ENCODE peak calls at places on chromosomes 5 and 9, in four cellular contexts. P is A549, V is HepG2, B is GM12878. F is an unnamed sample.
A peak's percentile ranks its signal among the peaks of the same experiment; 100 is the strongest.

GRCh38 chr9:6833518-6834192 is 75.9 kb downstream of the KDM4C start:
- DNase-seq in P (peak; percentile 20), V (no peak), B (no peak), F (no peak)

GRCh38 chr5:118611332-118611945 is 376.9 kb downstream of the DTWD2 start:
- DNase-seq in P (peak; percentile 19), V (peak; percentile 10), B (no peak), F (peak; percentile 9)

GRCh38 chr5:133736512-133736911 is 124.2 kb upstream of the FSTL4 start:
- DNase-seq in P (no peak), V (no peak), B (no peak), F (no peak)

GRCh38 chr9:131824175-131824594 is 84.3 kb upstream of the RAPGEF1 start:
- DNase-seq in P (no peak), V (no peak), B (no peak), F (no peak)

GRCh38 chr9:9791621-9792020 is 821.2 kb downstream of the PTPRD start:
- DNase-seq in P (peak; percentile 11), V (no peak), B (no peak), F (no peak)

GRCh38 chr5:6545036-6545693 is 87.7 kb downstream of the NSUN2 start:
- DNase-seq in P (no peak), V (no peak), B (no peak), F (no peak)

GRCh38 chr9:121499427-121500164 is at the start of gene GGTA1:
- DNase-seq in P (peak; percentile 33), V (no peak), B (no peak), F (peak; percentile 38)

GRCh38 chr5:14250094-14250777 is 107.1 kb downstream of the TRIO start:
- DNase-seq in P (peak; percentile 33), V (peak; percentile 19), B (no peak), F (peak; percentile 63)

GRCh38 chr9:76817489-76817888 is 53.3 kb downstream of the PCA3 start:
- DNase-seq in P (peak; percentile 73), V (no peak), B (no peak), F (no peak)

GRCh38 chr9:27412081-27412480 is 112.0 kb upstream of the IFNK start:
- DNase-seq in P (no peak), V (no peak), B (no peak), F (no peak)

GRCh38 chr5:171616002-171616780 is 169.4 kb upstream of the SMIM23 start:
- DNase-seq in P (no peak), V (no peak), B (no peak), F (peak; percentile 19)

GRCh38 chr9:128554155-128554862 is 1.9 kb downstream of the SPTAN1 start:
- DNase-seq in P (peak; percentile 72), V (peak; percentile 85), B (peak; percentile 27), F (peak; percentile 54)

GRCh38 chr9:122383992-122384461 is 13.2 kb downstream of the PTGS1 start:
- DNase-seq in P (peak; percentile 36), V (no peak), B (no peak), F (no peak)

GRCh38 chr9:11163843-11164242 is 551.0 kb upstream of the PTPRD start:
- DNase-seq in P (no peak), V (no peak), B (no peak), F (no peak)

GRCh38 chr5:90940227-90940995 is 381.8 kb downstream of the ADGRV1 start:
- DNase-seq in P (peak; percentile 40), V (no peak), B (peak; percentile 73), F (no peak)

GRCh38 chr9:94639045-94639995 is at the start of gene FBP1:
- DNase-seq in P (no peak), V (no peak), B (no peak), F (peak; percentile 61)

GRCh38 chr9:34190996-34191892 is 12.4 kb downstream of the UBAP1 start:
- DNase-seq in P (peak; percentile 71), V (peak; percentile 73), B (no peak), F (no peak)

GRCh38 chr5:7897014-7897600 is 28.2 kb downstream of the MTRR start:
- DNase-seq in P (peak; percentile 72), V (peak; percentile 21), B (no peak), F (peak; percentile 65)

GRCh38 chr9:29514862-29515261 is 1941.6 kb upstream of the C9orf72 start:
- DNase-seq in P (no peak), V (no peak), B (no peak), F (no peak)

GRCh38 chr9:126531035-126531571 is 82.6 kb upstream of the LMX1B start:
- DNase-seq in P (no peak), V (no peak), B (no peak), F (no peak)

GRCh38 chr5:61262080-61262479 is 70.0 kb upstream of the ZSWIM6 start:
- DNase-seq in P (no peak), V (no peak), B (no peak), F (no peak)

GRCh38 chr5:31854181-31854624 is 215.3 kb downstream of the PDZD2 start:
- DNase-seq in P (no peak), V (no peak), B (no peak), F (no peak)

GRCh38 chr9:27765931-27766835 is 192.9 kb upstream of the C9orf72 start:
- DNase-seq in P (no peak), V (no peak), B (no peak), F (no peak)

GRCh38 chr5:87741891-87742290 is 329.2 kb upstream of the CCNH start:
- DNase-seq in P (no peak), V (no peak), B (no peak), F (no peak)

GRCh38 chr5:153551537-153552079 is 61.1 kb downstream of the GRIA1 start:
- DNase-seq in P (peak; percentile 61), V (no peak), B (no peak), F (no peak)

GRCh38 chr9:34139477-34140146 is 13.1 kb upstream of the DCAF12 start:
- DNase-seq in P (peak; percentile 70), V (peak; percentile 53), B (no peak), F (peak; percentile 35)

GRCh38 chr5:41869150-41869738 is 981 bp downstream of the OXCT1 start:
- DNase-seq in P (no peak), V (no peak), B (no peak), F (peak; percentile 29)

GRCh38 chr5:154209591-154210081 is 19.1 kb downstream of the GALNT10 start:
- DNase-seq in P (no peak), V (peak; percentile 37), B (no peak), F (no peak)

GRCh38 chr5:12845549-12846159 is 941.4 kb upstream of the CTNND2 start:
- DNase-seq in P (no peak), V (no peak), B (no peak), F (no peak)

GRCh38 chr5:104606258-104606829 is 1043.8 kb upstream of the NUDT12 start:
- DNase-seq in P (no peak), V (no peak), B (no peak), F (no peak)

GRCh38 chr5:130350131-130350530 is 445.9 kb downstream of the CHSY3 start:
- DNase-seq in P (no peak), V (no peak), B (no peak), F (no peak)

GRCh38 chr9:133955821-133956411 is 36.2 kb downstream of the VAV2 start:
- DNase-seq in P (no peak), V (no peak), B (no peak), F (no peak)

GRCh38 chr5:54804086-54804485 is 181.3 kb downstream of the ESM1 start:
- DNase-seq in P (no peak), V (no peak), B (no peak), F (no peak)

GRCh38 chr9:127384901-127385300 is 12.1 kb upstream of the SLC2A8 start:
- DNase-seq in P (no peak), V (no peak), B (no peak), F (no peak)

GRCh38 chr5:56375011-56375410 is 141.9 kb upstream of the ANKRD55 start:
- DNase-seq in P (no peak), V (no peak), B (no peak), F (no peak)

GRCh38 chr5:80033513-80033912 is 1.6 kb upstream of the THBS4 start:
- DNase-seq in P (no peak), V (no peak), B (no peak), F (no peak)

GRCh38 chr9:36855443-36856315 is 178.4 kb downstream of the PAX5 start:
- DNase-seq in P (peak; percentile 61), V (peak; percentile 41), B (no peak), F (peak; percentile 53)

GRCh38 chr9:116572095-116572748 is 114.9 kb upstream of the TRIM32 start:
- DNase-seq in P (peak; percentile 87), V (peak; percentile 64), B (no peak), F (peak; percentile 89)
- TF ChIP-seq POLR2AphosphoS2 in P (no peak), V (no peak), B (no peak), F (no peak)

GRCh38 chr5:78829811-78830499 is 155.2 kb downstream of the ARSB start:
- DNase-seq in P (no peak), V (no peak), B (no peak), F (no peak)
- TF ChIP-seq POLR2AphosphoS2 in P (no peak), V (no peak), B (no peak), F (no peak)

DNA sequence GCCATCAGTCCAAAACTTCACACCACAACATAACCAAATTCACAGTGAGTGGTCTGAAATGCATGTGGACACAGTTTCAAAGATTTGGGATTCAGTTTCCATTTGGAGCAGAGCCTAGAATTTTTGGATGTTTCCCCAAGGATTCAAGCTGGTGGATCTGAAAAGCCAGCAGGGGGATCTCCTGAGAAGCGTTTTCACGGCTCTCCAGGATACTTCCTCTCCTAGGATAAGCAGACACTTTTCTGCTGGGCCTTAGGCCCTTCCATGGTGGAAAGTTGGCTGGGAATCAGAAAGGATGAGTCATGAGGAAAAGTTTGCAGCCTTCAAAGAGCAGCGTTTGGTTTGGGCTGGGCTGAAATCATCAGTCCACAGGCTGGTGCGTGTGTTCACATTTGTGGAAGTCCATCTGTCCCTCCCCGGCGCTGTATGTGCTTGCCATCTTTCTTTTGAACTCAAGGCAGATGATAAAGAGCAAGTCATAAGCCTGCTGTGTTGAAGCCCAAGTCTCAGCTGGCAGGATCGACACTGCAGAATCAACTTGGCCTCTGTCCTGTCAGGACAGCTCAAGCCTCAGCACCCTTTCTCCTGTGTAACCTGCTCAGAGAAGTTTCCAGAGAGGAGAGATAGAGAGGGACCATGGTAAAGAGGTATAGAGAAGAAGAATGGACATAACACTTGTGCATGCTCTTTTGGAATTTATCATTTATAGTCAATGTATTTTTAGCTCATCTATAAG is 152.6 kb upstream of the MSX2 start:
- DNase-seq in P (peak; percentile 85), V (peak; percentile 28), B (no peak), F (no peak)
- TF ChIP-seq POLR2AphosphoS2 in P (no peak), V (no peak), B (no peak), F (no peak)

DNA sequence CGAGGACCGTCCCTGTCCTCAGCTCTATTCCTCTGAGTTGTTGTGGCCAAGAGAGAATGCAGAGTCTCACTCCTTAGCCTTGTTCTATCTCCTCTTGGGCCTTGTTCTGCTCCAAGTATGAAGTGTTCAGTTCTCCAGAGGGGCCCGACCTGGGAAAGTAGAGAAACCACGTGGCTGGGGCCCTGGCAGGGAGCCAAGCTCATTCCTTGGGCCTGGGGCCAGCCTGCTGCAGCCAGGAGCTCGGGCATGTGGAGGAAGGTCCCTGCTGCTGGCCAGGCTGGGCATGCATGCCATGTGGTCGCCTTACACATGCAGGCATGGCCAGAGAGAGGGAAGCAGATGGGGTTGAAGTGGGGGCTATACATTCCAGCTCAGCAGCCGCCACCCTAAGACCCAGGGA is 60.7 kb downstream of the COL27A1 start:
- DNase-seq in P (no peak), V (no peak), B (no peak), F (no peak)
- TF ChIP-seq POLR2AphosphoS2 in P (no peak), V (no peak), B (no peak), F (no peak)

GRCh38 chr9:136220017-136220729 is 15.2 kb upstream of the LHX3 start:
- DNase-seq in P (peak; percentile 44), V (no peak), B (no peak), F (peak; percentile 75)
- TF ChIP-seq POLR2AphosphoS2 in P (no peak), V (no peak), B (no peak), F (no peak)

GRCh38 chr9:110578896-110579752 is at the start of gene SVEP1:
- DNase-seq in P (peak; percentile 46), V (no peak), B (no peak), F (no peak)
- TF ChIP-seq POLR2AphosphoS2 in P (no peak), V (no peak), B (no peak), F (no peak)

F was measured in K562.